ENCODE peak calls at places on chromosome 20, in nine cellular contexts. E is activated T-cell treated with anti-CD3 and anti-CD28 coated beads, Interleukin-2, amount 50 U/mL, for 1 hour; L is activated T-helper 1 cell treated with anti-CD3 and anti-CD28 coated beads, Interleukin-2, amount 50 U/mL, for 16 hours; J is naive thymus-derived CD4-positive, alpha-beta T cell; B is activated naive CD4-positive, alpha-beta T cell; Y is psoas muscle; N is AG04450; M is AML-193; R is stimulated activated CD8-positive, alpha-beta memory T cell treated with anti-CD3 and anti-CD28 coated beads, Interleukin-15, amount 100 ng/mL, for 1 hour. G is an unnamed sample.

GRCh38 chr20:19205999-19206398 is 6.4 kb upstream of the SLC24A3 start:
- DNase-seq in J (peak), M (peak), R (peak), E (peak), N (no peak), L (no peak), B (peak), Y (peak), G (peak)

GRCh38 chr20:24791949-24792348 is 157.1 kb upstream of the CST7 start:
- DNase-seq in B (no peak), Y (peak), R (no peak), N (no peak), M (no peak), J (no peak), E (no peak), L (no peak), G (no peak)

GRCh38 chr20:57947421-57948176 is 237.8 kb upstream of the PMEPA1 start:
- DNase-seq in E (no peak), M (no peak), B (no peak), N (no peak), J (no peak), Y (no peak), L (no peak), R (no peak), G (no peak)

GRCh38 chr20:10800288-10800687 is 126.5 kb upstream of the JAG1 start:
- DNase-seq in E (no peak), J (no peak), R (no peak), N (no peak), L (no peak), Y (no peak), M (no peak), B (no peak), G (no peak)

GRCh38 chr20:4153251-4153650 is 137.9 kb upstream of the RNF24 start:
- DNase-seq in E (no peak), B (no peak), L (no peak), N (no peak), J (no peak), Y (no peak), M (no peak), R (no peak), G (no peak)

GRCh38 chr20:15297059-15297875 is 959.9 kb upstream of the FLRT3 start:
- DNase-seq in J (no peak), E (no peak), B (no peak), M (no peak), R (no peak), N (no peak), Y (no peak), L (no peak), G (no peak)

GRCh38 chr20:34516874-34517542 is 786 bp downstream of the DYNLRB1 start:
- DNase-seq in R (no peak), E (no peak), L (no peak), Y (no peak), B (no peak), N (no peak), M (peak), J (peak), G (peak)

GRCh38 chr20:61891916-61892649 is 173.6 kb downstream of the TAF4 start:
- DNase-seq in M (no peak), N (no peak), J (no peak), E (no peak), R (no peak), L (no peak), B (no peak), Y (peak), G (no peak)

GRCh38 chr20:50744143-50744792 is 12.9 kb downstream of the PARD6B start:
- DNase-seq in R (no peak), M (no peak), N (peak), L (no peak), Y (peak), J (no peak), B (no peak), E (no peak), G (no peak)

G was measured in GM12865.